ENCODE peak calls at places on chromosomes 2 and 18, in four cellular contexts. One of them, this sample, is unnamed.
A peak's percentile ranks its signal among the peaks of the same experiment; 100 is the strongest.

GRCh38 chr18:5542393-5543035 is 1.3 kb downstream of the EPB41L3 start:
- DNase-seq in aorta: peak; percentile 60
- DNase-seq in heart right ventricle: peak; percentile 18
- DNase-seq in heart left ventricle: peak; percentile 28
- DNase-seq in this sample: peak; percentile 70

GRCh38 chr2:72891091-72891818 is 4.0 kb downstream of the SPR start:
- DNase-seq in heart right ventricle: no peak
- DNase-seq in aorta: no peak
- DNase-seq in heart left ventricle: no peak
- DNase-seq in this sample: no peak

GRCh38 chr18:60372141-60372540 is 434 bp downstream of the MC4R start:
- DNase-seq in heart left ventricle: no peak
- DNase-seq in heart right ventricle: no peak
- DNase-seq in aorta: no peak
- DNase-seq in this sample: no peak

GRCh38 chr2:230408244-230408842 is 7.7 kb upstream of the SP100 start:
- DNase-seq in heart left ventricle: peak; percentile 35
- DNase-seq in heart right ventricle: no peak
- DNase-seq in aorta: peak; percentile 71
- DNase-seq in this sample: peak; percentile 68

GRCh38 chr2:7905756-7906155 is 776.1 kb upstream of the ID2 start:
- DNase-seq in aorta: no peak
- DNase-seq in heart right ventricle: no peak
- DNase-seq in heart left ventricle: no peak
- DNase-seq in this sample: no peak

GRCh38 chr2:105371156-105371555 is 27.7 kb downstream of the FHL2 start:
- DNase-seq in heart right ventricle: no peak
- DNase-seq in aorta: no peak
- DNase-seq in heart left ventricle: no peak
- DNase-seq in this sample: no peak

GRCh38 chr2:206728277-206729199 is 10.3 kb upstream of the DYTN start:
- DNase-seq in aorta: no peak
- DNase-seq in heart left ventricle: no peak
- DNase-seq in heart right ventricle: no peak
- DNase-seq in this sample: no peak

GRCh38 chr2:20567926-20568179 is 83.0 kb downstream of the HS1BP3 start:
- DNase-seq in heart right ventricle: no peak
- DNase-seq in heart left ventricle: no peak
- DNase-seq in aorta: no peak
- DNase-seq in this sample: peak; percentile 35

GRCh38 chr2:236662231-236663160 is 92.9 kb downstream of the ACKR3 start:
- DNase-seq in heart left ventricle: no peak
- DNase-seq in aorta: no peak
- DNase-seq in heart right ventricle: no peak
- DNase-seq in this sample: no peak

GRCh38 chr18:2108581-2108980 is 462.7 kb downstream of the METTL4 start:
- DNase-seq in heart left ventricle: no peak
- DNase-seq in aorta: no peak
- DNase-seq in heart right ventricle: no peak
- DNase-seq in this sample: no peak

GRCh38 chr2:217875556-217876252 is 127.1 kb downstream of the TNS1 start:
- DNase-seq in aorta: peak; percentile 16
- DNase-seq in heart right ventricle: no peak
- DNase-seq in heart left ventricle: no peak
- DNase-seq in this sample: peak; percentile 29

GRCh38 chr2:128403814-128404708 is 85.4 kb upstream of the HS6ST1 start:
- DNase-seq in aorta: no peak
- DNase-seq in heart left ventricle: no peak
- DNase-seq in heart right ventricle: no peak
- DNase-seq in this sample: no peak

GRCh38 chr2:28202718-28203117 is 189.9 kb upstream of the FOSL2 start:
- DNase-seq in heart right ventricle: no peak
- DNase-seq in aorta: no peak
- DNase-seq in heart left ventricle: no peak
- DNase-seq in this sample: no peak

GRCh38 chr2:205680067-205680466 is 2.2 kb upstream of the NRP2 start:
- DNase-seq in aorta: peak; percentile 66
- DNase-seq in heart left ventricle: peak; percentile 63
- DNase-seq in heart right ventricle: no peak
- DNase-seq in this sample: peak; percentile 60

GRCh38 chr2:216648105-216648504 is 14.9 kb downstream of the IGFBP2 start:
- DNase-seq in heart left ventricle: no peak
- DNase-seq in heart right ventricle: no peak
- DNase-seq in aorta: no peak
- DNase-seq in this sample: no peak

GRCh38 chr2:160388464-160389263 is 104.9 kb downstream of the RBMS1 start:
- DNase-seq in heart left ventricle: peak; percentile 64
- DNase-seq in heart right ventricle: no peak
- DNase-seq in aorta: peak; percentile 71
- DNase-seq in this sample: peak; percentile 43

GRCh38 chr2:19851116-19851515 is 50.7 kb downstream of the TTC32 start:
- DNase-seq in aorta: no peak
- DNase-seq in heart left ventricle: no peak
- DNase-seq in heart right ventricle: no peak
- DNase-seq in this sample: no peak

GRCh38 chr2:239715202-239715601 is 309.9 kb downstream of the NDUFA10 start:
- DNase-seq in aorta: peak; percentile 30
- DNase-seq in heart right ventricle: no peak
- DNase-seq in heart left ventricle: no peak
- DNase-seq in this sample: no peak

GRCh38 chr18:79093986-79094385 is 24.8 kb downstream of the ATP9B start:
- DNase-seq in aorta: no peak
- DNase-seq in heart right ventricle: no peak
- DNase-seq in heart left ventricle: no peak
- DNase-seq in this sample: no peak

GRCh38 chr2:204971219-204971907 is 426.1 kb downstream of the PARD3B start:
- DNase-seq in heart left ventricle: no peak
- DNase-seq in heart right ventricle: no peak
- DNase-seq in aorta: no peak
- DNase-seq in this sample: no peak

DNA sequence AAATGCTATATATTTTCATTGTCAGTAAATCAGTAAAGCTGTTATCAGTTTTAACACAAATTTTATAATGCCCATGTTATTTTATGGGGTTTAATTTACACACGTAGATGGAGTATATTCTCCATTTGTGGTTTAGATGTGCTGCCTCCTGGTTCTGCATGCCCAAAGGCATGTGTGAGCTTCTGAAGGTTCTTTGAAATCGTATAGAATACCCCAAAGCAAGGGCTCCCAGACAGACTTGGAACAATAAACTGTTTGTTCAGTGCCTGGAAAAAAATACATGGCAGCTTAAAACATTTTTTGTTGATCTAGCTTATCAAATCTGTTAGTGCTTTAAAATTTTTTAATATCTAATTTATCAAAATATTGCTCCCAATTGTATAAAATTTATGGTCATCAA is 150.4 kb downstream of the GPD2 start:
- DNase-seq in heart right ventricle: no peak
- DNase-seq in aorta: no peak
- DNase-seq in heart left ventricle: no peak
- DNase-seq in this sample: no peak
- H3K27ac ChIP-seq in heart right ventricle: no peak overlapping the region
- H3K27ac ChIP-seq in aorta: no peak overlapping the region
- H3K27ac ChIP-seq in heart left ventricle: no peak overlapping the region
- H3K27ac ChIP-seq in this sample: no peak overlapping the region

GRCh38 chr2:33318456-33318855 is 158.0 kb upstream of the RASGRP3 start:
- DNase-seq in aorta: no peak
- DNase-seq in heart right ventricle: no peak
- DNase-seq in heart left ventricle: no peak
- DNase-seq in this sample: no peak
- H3K4me1 ChIP-seq in aorta: peaks cover 11% of the 10 kb centered on the region
- H3K4me1 ChIP-seq in heart right ventricle: peaks cover 43% of the 10 kb centered on the region
- H3K4me1 ChIP-seq in heart left ventricle: peaks cover 56% of the 10 kb centered on the region
- H3K4me1 ChIP-seq in this sample: peaks cover 5% of the 10 kb centered on the region

DNA sequence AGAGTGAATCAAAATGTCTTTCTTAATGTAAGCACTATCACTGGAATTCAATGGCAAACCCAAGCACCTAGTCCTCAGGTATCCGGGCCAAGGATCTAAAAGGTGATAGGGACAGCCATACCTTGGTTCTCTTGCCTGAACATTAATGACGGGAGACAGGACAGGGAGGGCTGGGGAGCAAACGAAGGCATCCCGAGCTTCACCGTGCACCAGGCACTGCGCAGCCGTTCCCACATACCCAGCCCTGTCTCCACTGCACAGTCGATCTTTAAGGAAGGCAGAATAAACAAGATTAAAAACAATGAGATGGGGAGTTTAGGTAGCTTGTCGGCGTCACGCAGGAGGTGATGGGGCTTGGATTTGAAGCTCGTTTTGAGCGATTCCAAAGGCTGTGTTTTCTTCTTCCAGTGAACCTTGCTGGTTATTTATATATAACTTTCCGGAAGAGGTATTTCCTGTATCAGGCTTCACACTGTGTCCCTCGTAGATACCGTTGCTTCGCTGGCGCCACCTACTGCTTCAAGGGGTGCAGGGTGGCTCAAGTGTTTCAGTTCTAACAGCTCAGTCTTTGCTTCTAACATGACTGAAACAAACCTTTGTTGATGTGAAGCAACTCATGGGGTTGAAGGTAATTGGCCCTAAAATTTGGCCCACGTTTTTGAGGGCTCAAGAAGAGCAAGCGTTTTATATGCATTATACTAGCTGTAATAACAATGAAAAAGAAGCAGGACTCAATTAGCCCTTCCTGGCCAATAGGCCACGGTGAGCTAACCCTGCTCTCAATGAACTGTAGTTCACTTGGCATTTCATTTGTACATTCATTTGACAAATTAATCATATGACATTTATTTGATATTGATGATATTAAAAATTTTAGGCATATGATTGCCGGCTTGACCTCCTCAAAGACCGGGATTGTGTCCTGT is 77.4 kb downstream of the DCDC2C start:
- DNase-seq in heart left ventricle: peak; percentile 36
- DNase-seq in heart right ventricle: peak; percentile 54
- DNase-seq in aorta: peak; percentile 67
- DNase-seq in this sample: peak; percentile 79
- H3K4me3 ChIP-seq in heart left ventricle: no peak overlapping the region
- H3K4me3 ChIP-seq in heart right ventricle: no peak overlapping the region
- H3K4me3 ChIP-seq in aorta: no peak overlapping the region
- H3K4me3 ChIP-seq in this sample: no peak overlapping the region

GRCh38 chr18:41145526-41145925 is 809.5 kb upstream of the PIK3C3 start:
- DNase-seq in aorta: no peak
- DNase-seq in heart left ventricle: no peak
- DNase-seq in heart right ventricle: no peak
- DNase-seq in this sample: no peak
- H3K27ac ChIP-seq in aorta: no peak overlapping the region
- H3K27ac ChIP-seq in heart left ventricle: no peak overlapping the region
- H3K27ac ChIP-seq in heart right ventricle: no peak overlapping the region
- H3K27ac ChIP-seq in this sample: no peak overlapping the region

DNA sequence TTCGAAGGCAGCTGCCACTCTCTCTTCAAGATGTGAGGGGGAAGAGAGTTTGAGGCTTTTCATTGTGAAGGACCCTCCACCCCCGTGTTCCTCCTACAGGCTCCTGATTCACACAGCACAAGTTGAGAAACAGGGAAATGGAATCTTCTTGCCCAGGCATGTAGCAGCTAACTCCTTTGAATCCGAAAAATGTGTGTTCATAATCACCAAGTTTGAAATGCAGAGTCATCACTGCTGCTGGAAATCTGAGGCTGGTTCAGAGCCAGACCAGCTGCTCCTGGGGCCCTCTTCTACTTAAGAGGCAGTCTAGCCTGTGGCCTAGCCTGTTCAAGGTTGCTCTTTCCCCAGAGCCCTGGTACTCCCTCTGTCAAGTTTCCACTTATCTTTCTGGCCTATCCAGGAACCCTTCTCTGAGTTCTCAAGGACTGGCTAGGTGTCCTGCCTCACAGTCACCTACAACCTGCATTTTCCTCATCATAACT is 166.4 kb downstream of the TMEM247 start:
- DNase-seq in heart left ventricle: peak; percentile 29
- DNase-seq in aorta: peak; percentile 59
- DNase-seq in heart right ventricle: no peak
- DNase-seq in this sample: peak; percentile 72
- H3K4me1 ChIP-seq in heart left ventricle: peaks cover 13% of the 10 kb centered on the region
- H3K4me1 ChIP-seq in aorta: no peaks in the 10 kb centered on the region
- H3K4me1 ChIP-seq in heart right ventricle: peaks cover 12% of the 10 kb centered on the region
- H3K4me1 ChIP-seq in this sample: no peaks in the 10 kb centered on the region

GRCh38 chr2:47785986-47786385 is 3.0 kb downstream of the MSH6 start:
- DNase-seq in heart right ventricle: no peak
- DNase-seq in aorta: no peak
- DNase-seq in heart left ventricle: no peak
- DNase-seq in this sample: no peak
- H3K4me3 ChIP-seq in heart right ventricle: no peak overlapping the region
- H3K4me3 ChIP-seq in aorta: no peak overlapping the region
- H3K4me3 ChIP-seq in heart left ventricle: no peak overlapping the region
- H3K4me3 ChIP-seq in this sample: no peak overlapping the region

GRCh38 chr18:74289137-74289536 is 2.6 kb downstream of the CYB5A start:
- DNase-seq in heart right ventricle: no peak
- DNase-seq in heart left ventricle: no peak
- DNase-seq in aorta: no peak
- DNase-seq in this sample: no peak

GRCh38 chr18:74291771-74292540 is at the start of gene CYB5A:
- DNase-seq in heart left ventricle: peak; percentile 99
- DNase-seq in heart right ventricle: peak; percentile 99
- DNase-seq in aorta: peak; percentile 99
- DNase-seq in this sample: peak; percentile 100

GRCh38 chr18:74292541-74292858 is 737 bp upstream of the CYB5A start:
- DNase-seq in heart right ventricle: no peak
- DNase-seq in heart left ventricle: no peak
- DNase-seq in aorta: no peak
- DNase-seq in this sample: no peak

GRCh38 chr18:74289946-74290478 is 1.8 kb downstream of the CYB5A start:
- DNase-seq in heart right ventricle: no peak
- DNase-seq in aorta: no peak
- DNase-seq in heart left ventricle: no peak
- DNase-seq in this sample: no peak

DNA sequence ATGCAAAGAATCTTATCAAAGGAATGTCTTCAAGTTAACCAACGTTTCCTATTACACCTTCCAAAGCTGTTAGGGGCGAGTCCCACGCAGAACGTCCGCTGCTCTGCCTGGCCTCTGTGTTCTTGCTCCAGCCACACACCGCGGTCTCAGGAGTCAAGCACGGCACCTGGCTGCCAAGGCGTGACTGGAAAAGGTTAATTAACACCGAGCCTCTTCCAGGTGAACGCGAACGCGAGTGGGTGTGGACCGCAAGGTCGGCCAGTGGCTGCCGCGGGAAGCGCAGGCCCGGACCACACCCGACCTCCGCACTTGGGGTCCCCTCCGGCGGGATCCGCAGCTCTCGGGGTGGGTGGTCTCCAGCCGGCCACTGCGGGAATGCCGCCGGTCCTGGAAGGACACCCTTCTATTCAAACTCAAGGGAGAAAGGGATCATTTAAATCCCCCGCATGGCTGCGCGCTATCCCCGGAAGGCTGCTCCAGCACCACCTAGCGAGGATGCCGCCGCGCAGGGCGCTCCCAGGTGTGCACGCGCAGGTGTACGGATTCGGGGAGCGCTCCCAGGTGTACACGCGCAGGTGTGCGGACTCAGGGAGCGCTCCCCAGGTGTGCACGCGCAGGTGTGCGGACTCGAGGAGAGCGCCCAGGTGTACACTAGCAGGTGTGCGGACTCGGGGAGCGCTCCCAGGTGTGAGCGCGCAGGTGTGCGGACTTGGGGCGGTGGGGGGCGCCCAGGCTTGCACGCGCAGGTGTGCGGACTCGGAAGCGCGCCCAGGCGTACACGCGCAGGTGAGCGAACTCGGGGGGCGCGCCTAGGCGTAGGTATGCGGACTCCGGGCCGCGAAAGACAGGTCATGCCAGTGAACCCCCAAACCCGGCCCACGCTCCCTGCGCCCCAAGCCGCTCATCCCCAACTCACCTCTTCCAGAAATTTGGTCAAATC is 662 bp downstream of the CYB5A start:
- DNase-seq in heart left ventricle: no peak
- DNase-seq in heart right ventricle: no peak
- DNase-seq in aorta: no peak
- DNase-seq in this sample: peak; percentile 60
- H3K27ac ChIP-seq in heart left ventricle: peak overlapping the region; percentile 46
- H3K27ac ChIP-seq in heart right ventricle: peak overlapping the region; percentile 51
- H3K27ac ChIP-seq in aorta: no peak overlapping the region
- H3K27ac ChIP-seq in this sample: peak overlapping the region; percentile 22

GRCh38 chr2:46557788-46558187 is 78.4 kb downstream of the TMEM247 start:
- DNase-seq in heart left ventricle: no peak
- DNase-seq in aorta: no peak
- DNase-seq in heart right ventricle: no peak
- DNase-seq in this sample: no peak
- H3K4me1 ChIP-seq in heart left ventricle: peaks cover 92% of the 10 kb centered on the region
- H3K4me1 ChIP-seq in aorta: peaks cover 5% of the 10 kb centered on the region
- H3K4me1 ChIP-seq in heart right ventricle: peaks cover 93% of the 10 kb centered on the region
- H3K4me1 ChIP-seq in this sample: peaks cover 28% of the 10 kb centered on the region